ENCODE peak calls at places on chromosomes 2 and 18, in five cellular contexts. T is SK-N-SH, M is T-cell, I is occipital lobe, Z is M059J. P is an unnamed sample.

GRCh38 chr2:43458002-43458628 is 137.7 kb downstream of the THADA start:
- DNase-seq in T (no peak), M (no peak), I (no peak), Z (peak), P (no peak)

GRCh38 chr2:217919781-217920351 is 82.9 kb downstream of the TNS1 start:
- DNase-seq in T (no peak), M (no peak), I (no peak), Z (peak), P (no peak)

GRCh38 chr18:8501044-8501443 is 108.2 kb upstream of the RAB12 start:
- DNase-seq in T (no peak), M (no peak), I (no peak), Z (no peak), P (no peak)

GRCh38 chr2:217910875-217911212 is 92.0 kb downstream of the TNS1 start:
- DNase-seq in T (no peak), M (no peak), I (no peak), Z (no peak), P (no peak)

GRCh38 chr2:37615808-37616673 is 55.4 kb downstream of the CDC42EP3 start:
- DNase-seq in T (no peak), M (peak), I (no peak), Z (no peak), P (no peak)

GRCh38 chr2:241542278-241542605 is 16.3 kb upstream of the BOK start:
- DNase-seq in T (peak), M (no peak), I (no peak), Z (no peak), P (no peak)

GRCh38 chr2:51673628-51674027 is 641.7 kb upstream of the NRXN1 start:
- DNase-seq in T (no peak), M (no peak), I (no peak), Z (no peak), P (no peak)

GRCh38 chr2:132392211-132392610 is 24.4 kb upstream of the GPR39 start:
- DNase-seq in T (no peak), M (no peak), I (no peak), Z (no peak), P (peak)

GRCh38 chr18:41134426-41134825 is 820.6 kb upstream of the PIK3C3 start:
- DNase-seq in T (no peak), M (no peak), I (no peak), Z (peak), P (no peak)

P was measured in nephron progenitor cell.